ENCODE peak calls at places on chromosome 17, in nine cellular contexts. L is endothelial cell of umbilical vein, R is right atrium auricular region, F is cardiac muscle cell, J is endodermal cell, I is heart left ventricle, T is Calu3, K is tibial artery, U is AG10803. V is an unnamed sample.

GRCh38 chr17:46995841-46996571 is 17.0 kb upstream of the RPRML start:
- DNase-seq in T (no peak), F (peak; percentile 56), K (no peak), L (peak; percentile 65), R (no peak), J (no peak), I (no peak), U (peak; percentile 53), V (no peak)

GRCh38 chr17:61862105-61862574 is 1.2 kb downstream of the BRIP1 start:
- DNase-seq in K (no peak), F (peak; percentile 16), R (no peak), L (peak; percentile 13), U (peak; percentile 5), I (no peak), T (no peak), J (no peak), V (no peak)

GRCh38 chr17:59842901-59843652 is 49.7 kb downstream of the TUBD1 start:
- DNase-seq in K (no peak), I (no peak), F (peak; percentile 97), T (peak; percentile 66), U (peak; percentile 98), L (peak; percentile 95), J (peak; percentile 68), R (no peak), V (no peak)

GRCh38 chr17:74161501-74161850 is 42.0 kb upstream of the RPL38 start:
- DNase-seq in F (no peak), L (no peak), R (no peak), J (no peak), U (no peak), T (no peak), K (no peak), I (no peak), V (no peak)

GRCh38 chr17:32285286-32285685 is 19.7 kb downstream of the RHBDL3 start:
- DNase-seq in J (peak; percentile 44), U (no peak), L (no peak), T (no peak), K (no peak), F (no peak), I (no peak), R (no peak), V (no peak)

GRCh38 chr17:4544656-4545216 is 10.4 kb downstream of the MYBBP1A start:
- DNase-seq in I (peak; percentile 28), T (no peak), U (no peak), F (no peak), L (no peak), R (no peak), K (no peak), J (no peak), V (no peak)

GRCh38 chr17:52885882-52886281 is 727.4 kb upstream of the CA10 start:
- DNase-seq in F (no peak), K (no peak), L (no peak), I (no peak), T (no peak), J (peak; percentile 68), U (no peak), R (no peak), V (no peak)

GRCh38 chr17:44102845-44103622 is 20.4 kb downstream of the HDAC5 start:
- DNase-seq in R (no peak), K (no peak), J (peak; percentile 70), F (no peak), T (no peak), L (no peak), I (no peak), U (no peak), V (no peak)

GRCh38 chr17:57562231-57562630 is 182.9 kb downstream of the CCDC182 start:
- DNase-seq in R (no peak), U (no peak), L (no peak), T (no peak), J (no peak), F (no peak), K (no peak), I (no peak), V (no peak)

GRCh38 chr17:77692571-77693161 is 265.8 kb upstream of the TNRC6C start:
- DNase-seq in J (peak; percentile 42), U (peak; percentile 40), K (no peak), L (no peak), I (no peak), T (no peak), R (peak; percentile 40), F (no peak), V (peak; percentile 42)

GRCh38 chr17:50939795-50940684 is 73.9 kb upstream of the TOB1 start:
- DNase-seq in T (no peak), I (no peak), J (no peak), K (no peak), U (no peak), L (no peak), F (no peak), R (no peak), V (no peak)

GRCh38 chr17:46935658-46936266 is 12.8 kb downstream of the GOSR2 start:
- DNase-seq in L (peak; percentile 32), F (peak; percentile 16), T (no peak), J (no peak), U (no peak), I (no peak), K (no peak), R (peak; percentile 78), V (no peak)

GRCh38 chr17:77470800-77471733 is 330.3 kb downstream of the SEC14L1 start:
- DNase-seq in T (peak; percentile 59), F (peak; percentile 90), R (no peak), K (no peak), U (no peak), L (no peak), I (peak; percentile 82), J (peak; percentile 94), V (no peak)

GRCh38 chr17:81302861-81303326 is 7.8 kb upstream of the SLC38A10 start:
- DNase-seq in R (no peak), K (no peak), U (no peak), F (no peak), T (peak; percentile 54), L (no peak), I (no peak), J (peak; percentile 68), V (no peak)
- TF ChIP-seq CTCF in R (peak; percentile 37), K (no peak), U (no peak), F (no peak), T (no peak), L (no peak), I (no peak), J (peak; percentile 41), V (no peak)

GRCh38 chr17:67662712-67663111 is 55.0 kb upstream of the NOL11 start:
- DNase-seq in K (no peak), L (no peak), I (no peak), J (no peak), U (no peak), T (no peak), R (no peak), F (no peak), V (no peak)

GRCh38 chr17:67666028-67666427 is 51.7 kb upstream of the NOL11 start:
- DNase-seq in F (no peak), T (no peak), K (no peak), L (no peak), J (no peak), I (no peak), R (no peak), U (no peak), V (no peak)

GRCh38 chr17:67666710-67667109 is 51.0 kb upstream of the NOL11 start:
- DNase-seq in R (no peak), L (no peak), I (no peak), U (no peak), F (no peak), K (no peak), J (no peak), T (no peak), V (no peak)

GRCh38 chr17:67659028-67659427 is 58.7 kb upstream of the NOL11 start:
- DNase-seq in L (no peak), F (no peak), T (no peak), J (no peak), K (no peak), U (no peak), R (no peak), I (no peak), V (no peak)

GRCh38 chr17:67663445-67663844 is 54.3 kb upstream of the NOL11 start:
- DNase-seq in I (no peak), L (no peak), F (no peak), U (no peak), R (no peak), T (no peak), K (no peak), J (no peak), V (no peak)
- TF ChIP-seq CTCF in I (no peak), L (no peak), F (no peak), U (no peak), R (no peak), T (no peak), K (no peak), J (peak; percentile 37), V (no peak)

GRCh38 chr17:55639096-55639495 is 83.6 kb downstream of the TMEM100 start:
- DNase-seq in R (no peak), I (no peak), K (no peak), U (no peak), J (peak; percentile 66), T (no peak), F (no peak), L (no peak), V (no peak)

GRCh38 chr17:55642741-55643140 is 79.9 kb downstream of the TMEM100 start:
- DNase-seq in L (no peak), F (no peak), U (no peak), T (no peak), J (no peak), K (no peak), R (no peak), I (no peak), V (no peak)

GRCh38 chr17:55644346-55644745 is 78.3 kb downstream of the TMEM100 start:
- DNase-seq in T (no peak), F (no peak), I (no peak), U (no peak), L (no peak), R (no peak), K (no peak), J (no peak), V (no peak)

GRCh38 chr17:55645361-55645760 is 77.3 kb downstream of the TMEM100 start:
- DNase-seq in F (no peak), R (no peak), K (no peak), L (no peak), U (no peak), I (no peak), J (no peak), T (no peak), V (no peak)

DNA sequence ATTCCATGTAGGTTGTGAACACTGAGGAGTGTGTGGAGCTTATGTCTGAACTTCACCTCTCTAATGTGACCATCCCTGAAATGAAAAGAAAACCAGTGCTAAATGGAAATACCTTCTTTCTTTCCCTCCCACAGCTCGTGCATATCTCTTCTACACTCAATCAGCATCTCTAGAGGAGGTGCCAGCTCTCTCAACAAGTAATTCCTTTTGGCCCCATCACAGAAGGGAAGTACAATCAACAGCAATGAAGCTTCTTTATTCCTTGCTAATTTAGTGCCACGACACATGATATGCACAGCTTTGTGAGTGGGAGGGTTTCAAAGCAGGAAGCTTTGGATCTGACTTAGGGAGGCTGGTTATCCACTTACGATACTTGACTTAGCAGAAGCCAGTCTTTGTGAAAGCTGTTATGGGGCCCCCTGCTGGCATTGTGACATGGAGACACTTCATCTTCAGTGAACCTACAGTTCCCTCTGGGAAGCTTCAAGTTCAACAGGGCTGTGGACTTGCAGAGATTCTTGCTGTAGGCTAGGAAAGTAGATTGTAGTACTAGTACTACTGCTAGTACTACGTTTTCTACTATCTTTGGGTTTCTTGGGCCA is 81.0 kb downstream of the TMEM100 start:
- DNase-seq in U (peak; percentile 59), L (peak; percentile 77), F (peak; percentile 85), R (peak; percentile 81), J (peak; percentile 92), I (peak; percentile 67), T (peak; percentile 44), K (peak; percentile 61), V (peak; percentile 69)
- TF ChIP-seq CTCF in U (peak; percentile 73), L (peak; percentile 80), F (peak; percentile 84), R (peak; percentile 73), J (peak; percentile 79), I (peak; percentile 56), T (no peak), K (peak; percentile 37), V (peak; percentile 64)

GRCh38 chr17:5615476-5615875 is 31.2 kb upstream of the NLRP1 start:
- DNase-seq in L (no peak), I (no peak), R (no peak), F (no peak), T (no peak), K (no peak), U (no peak), J (no peak), V (no peak)
- TF ChIP-seq CTCF in L (no peak), I (no peak), R (no peak), F (no peak), T (no peak), K (no peak), U (no peak), J (no peak), V (no peak)